ENCODE peak calls at places on chromosomes 1 and 21, in four cellular contexts. U is SJSA1, X is tibial nerve, S is RWPE1. K is an unnamed sample.
A peak's percentile ranks its signal among the peaks of the same experiment; 100 is the strongest.

GRCh38 chr1:84603941-84604830 is 29.9 kb upstream of the CTBS start:
- DNase-seq in U (peak; percentile 77), X (no peak), S (peak; percentile 86), K (peak; percentile 69)

GRCh38 chr1:177451191-177451590 is 280.4 kb downstream of the BRINP2 start:
- DNase-seq in U (no peak), X (no peak), S (no peak), K (no peak)

GRCh38 chr1:228216371-228217320 is 8.8 kb downstream of the OBSCN start:
- DNase-seq in U (peak; percentile 40), X (no peak), S (no peak), K (peak; percentile 77)

GRCh38 chr1:237539055-237539454 is 351.7 kb downstream of the ZP4 start:
- DNase-seq in U (no peak), X (no peak), S (no peak), K (no peak)

GRCh38 chr1:111448482-111448917 is 556 bp downstream of the WDR77 start:
- DNase-seq in U (peak; percentile 45), X (no peak), S (peak; percentile 80), K (no peak)

GRCh38 chr1:24374891-24375786 is 38.4 kb downstream of the STPG1 start:
- DNase-seq in U (no peak), X (no peak), S (peak; percentile 73), K (no peak)

GRCh38 chr1:115838426-115838804 is 2.5 kb downstream of the NHLH2 start:
- DNase-seq in U (no peak), X (no peak), S (no peak), K (no peak)

GRCh38 chr1:161792740-161793139 is 26.6 kb downstream of the ATF6 start:
- DNase-seq in U (no peak), X (peak; percentile 68), S (peak; percentile 68), K (no peak)

GRCh38 chr1:61746768-61747167 is 4.5 kb downstream of the PATJ start:
- DNase-seq in U (no peak), X (no peak), S (no peak), K (no peak)

GRCh38 chr1:67149179-67149770 is 14.5 kb upstream of the C1orf141 start:
- DNase-seq in U (peak; percentile 55), X (peak; percentile 59), S (peak; percentile 68), K (peak; percentile 72)

GRCh38 chr1:202563818-202564217 is 146.4 kb downstream of the SYT2 start:
- DNase-seq in U (no peak), X (no peak), S (no peak), K (no peak)

GRCh38 chr1:218312509-218312908 is 27.4 kb downstream of the RRP15 start:
- DNase-seq in U (no peak), X (no peak), S (no peak), K (no peak)

GRCh38 chr21:44574457-44575306 is 1.2 kb downstream of the KRTAP10-4 start:
- DNase-seq in U (no peak), X (no peak), S (no peak), K (no peak)

GRCh38 chr1:10680487-10680886 is 116.0 kb downstream of the CASZ1 start:
- DNase-seq in U (no peak), X (no peak), S (no peak), K (no peak)

GRCh38 chr1:32623775-32624174 is 26.6 kb downstream of the ZBTB8OS start:
- DNase-seq in U (no peak), X (no peak), S (no peak), K (no peak)

GRCh38 chr1:231629132-231629531 is 2.5 kb downstream of the DISC1 start:
- DNase-seq in U (no peak), X (peak; percentile 49), S (no peak), K (peak; percentile 75)

GRCh38 chr1:52955129-52955970 is 28.3 kb downstream of the SCP2 start:
- DNase-seq in U (no peak), X (peak; percentile 11), S (no peak), K (no peak)

GRCh38 chr1:51736702-51737101 is 119.8 kb downstream of the OSBPL9 start:
- DNase-seq in U (no peak), X (peak; percentile 40), S (peak; percentile 49), K (no peak)

GRCh38 chr1:147292012-147292411 is 49.5 kb downstream of the CHD1L start:
- DNase-seq in U (no peak), X (no peak), S (peak; percentile 45), K (no peak)

GRCh38 chr1:172286629-172287076 is 133.8 kb upstream of the C1orf105 start:
- DNase-seq in U (no peak), X (peak; percentile 38), S (no peak), K (no peak)

GRCh38 chr1:3268281-3268680 is 186.2 kb upstream of the ARHGEF16 start:
- DNase-seq in U (no peak), X (no peak), S (no peak), K (no peak)

GRCh38 chr1:114428083-114428754 is 82.8 kb downstream of the TRIM33 start:
- DNase-seq in U (no peak), X (no peak), S (no peak), K (no peak)

DNA sequence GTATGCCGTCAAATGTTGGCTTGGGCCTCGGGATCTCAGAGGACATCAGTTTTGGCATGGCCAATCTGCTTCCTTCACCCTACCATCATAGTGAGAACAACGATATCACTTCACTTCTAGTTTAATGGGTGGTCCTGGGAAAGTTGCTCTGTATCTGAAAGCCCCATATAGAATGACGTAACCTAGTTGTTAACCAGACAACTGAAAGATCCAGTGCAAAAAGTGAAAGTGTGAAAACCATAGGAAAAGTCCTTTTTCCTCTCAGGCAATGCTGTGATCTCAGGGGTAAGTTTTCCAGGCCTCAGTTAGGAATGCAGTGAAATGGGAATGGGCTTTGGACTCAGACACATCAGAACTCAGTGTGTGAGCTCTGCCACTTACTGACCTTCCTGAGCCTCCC is 18.6 kb upstream of the ATP1B1 start:
- DNase-seq in U (no peak), X (no peak), S (no peak), K (no peak)
- H3K27ac ChIP-seq in U (no peak overlapping the region), X (no peak overlapping the region), S (no peak overlapping the region), K (no peak overlapping the region)

DNA sequence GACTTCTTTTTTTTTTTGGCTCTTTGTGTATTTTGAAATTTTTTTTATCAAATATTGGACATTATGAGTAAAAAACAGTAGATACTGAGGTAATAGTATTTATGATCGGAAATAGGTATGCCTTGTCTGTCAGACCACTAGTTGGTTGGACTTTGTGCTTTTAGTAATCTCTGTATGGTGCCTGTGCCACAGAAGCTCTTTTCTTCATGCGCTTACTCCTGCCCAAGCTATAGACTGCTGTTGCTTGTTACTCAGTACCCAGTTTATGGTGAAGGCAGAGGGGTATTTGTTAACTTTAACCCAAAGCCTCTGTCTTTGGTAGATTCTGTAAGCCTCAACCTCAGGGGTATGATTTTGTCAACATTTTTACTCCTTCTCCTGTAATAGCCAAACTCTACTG is 8.6 kb downstream of the SLC30A7 start:
- DNase-seq in U (no peak), X (no peak), S (no peak), K (no peak)
- H3K27ac ChIP-seq in U (no peak overlapping the region), X (no peak overlapping the region), S (no peak overlapping the region), K (no peak overlapping the region)

GRCh38 chr1:117231748-117232373 is 21.1 kb upstream of the VTCN1 start:
- DNase-seq in U (no peak), X (no peak), S (no peak), K (no peak)

GRCh38 chr1:117229217-117229616 is 18.5 kb upstream of the VTCN1 start:
- DNase-seq in U (no peak), X (no peak), S (no peak), K (no peak)

GRCh38 chr1:117225931-117226330 is 15.2 kb upstream of the VTCN1 start:
- DNase-seq in U (no peak), X (no peak), S (no peak), K (no peak)
- H3K27ac ChIP-seq in U (no peak overlapping the region), X (no peak overlapping the region), S (no peak overlapping the region), K (no peak overlapping the region)

GRCh38 chr1:22920026-22920733 is 52.5 kb downstream of the LACTBL1 start:
- DNase-seq in U (no peak), X (no peak), S (no peak), K (no peak)

GRCh38 chr1:22922640-22923039 is 50.0 kb downstream of the LACTBL1 start:
- DNase-seq in U (no peak), X (no peak), S (no peak), K (no peak)

GRCh38 chr1:22921452-22922126 is 51.1 kb downstream of the LACTBL1 start:
- DNase-seq in U (no peak), X (no peak), S (no peak), K (no peak)

GRCh38 chr1:22919341-22920025 is 53.2 kb downstream of the LACTBL1 start:
- DNase-seq in U (no peak), X (no peak), S (no peak), K (no peak)

GRCh38 chr1:22920734-22921451 is 51.8 kb downstream of the LACTBL1 start:
- DNase-seq in U (no peak), X (no peak), S (no peak), K (no peak)
- H3K27ac ChIP-seq in U (no peak overlapping the region), X (no peak overlapping the region), S (no peak overlapping the region), K (no peak overlapping the region)